ENCODE peak calls at places on chromosomes 7 and 10, in nine cellular contexts. F is HCT116, T is GM12891, A is prostate gland, Y is vagina, W is stomach, R is SK-N-MC, K is HepG2, M is Panc1. X is an unnamed sample.

GRCh38 chr10:31204090-31204489 is 114.9 kb upstream of the ZEB1 start:
- DNase-seq in F (no peak), T (no peak), A (no peak), Y (no peak), W (no peak), R (no peak), K (no peak), M (no peak), X (no peak)

GRCh38 chr10:63494951-63495350 is 26.2 kb upstream of the REEP3 start:
- DNase-seq in F (no peak), T (no peak), A (no peak), Y (no peak), W (no peak), R (no peak), K (no peak), M (no peak), X (no peak)

GRCh38 chr7:64993901-64994300 is 3.1 kb upstream of the ZNF117 start:
- DNase-seq in F (no peak), T (no peak), A (no peak), Y (no peak), W (no peak), R (no peak), K (no peak), M (no peak), X (no peak)

GRCh38 chr10:16856567-16856966 is 39.3 kb upstream of the RSU1 start:
- DNase-seq in F (no peak), T (no peak), A (no peak), Y (no peak), W (no peak), R (no peak), K (no peak), M (no peak), X (no peak)

GRCh38 chr10:5968681-5969453 is 8.5 kb downstream of the IL15RA start:
- DNase-seq in F (no peak), T (no peak), A (no peak), Y (no peak), W (peak), R (no peak), K (peak), M (no peak), X (peak)

GRCh38 chr7:108301387-108301786 is 154.8 kb downstream of the NRCAM start:
- DNase-seq in F (no peak), T (no peak), A (no peak), Y (no peak), W (no peak), R (no peak), K (no peak), M (no peak), X (no peak)

GRCh38 chr7:119562839-119563238 is 710.1 kb upstream of the KCND2 start:
- DNase-seq in F (no peak), T (no peak), A (no peak), Y (no peak), W (no peak), R (no peak), K (no peak), M (no peak), X (no peak)

GRCh38 chr7:48511021-48511579 is 339.8 kb downstream of the ABCA13 start:
- DNase-seq in F (no peak), T (no peak), A (no peak), Y (no peak), W (no peak), R (no peak), K (no peak), M (no peak), X (no peak)

GRCh38 chr7:129501760-129502707 is at the start of gene SMKR1:
- DNase-seq in F (peak), T (peak), A (peak), Y (no peak), W (peak), R (no peak), K (no peak), M (no peak), X (peak)

GRCh38 chr10:30967654-30968421 is 63.8 kb downstream of the ZNF438 start:
- DNase-seq in F (no peak), T (no peak), A (no peak), Y (no peak), W (no peak), R (no peak), K (no peak), M (no peak), X (no peak)

GRCh38 chr7:71095266-71095860 is 36.6 kb upstream of the GALNT17 start:
- DNase-seq in F (no peak), T (no peak), A (no peak), Y (no peak), W (no peak), R (no peak), K (no peak), M (no peak), X (no peak)

GRCh38 chr10:86751477-86751876 is 4.9 kb upstream of the BMPR1A start:
- DNase-seq in F (no peak), T (no peak), A (no peak), Y (no peak), W (no peak), R (no peak), K (no peak), M (no peak), X (no peak)

GRCh38 chr10:14971867-14972448 is 12.8 kb downstream of the MEIG1 start:
- DNase-seq in F (no peak), T (no peak), A (no peak), Y (no peak), W (peak), R (no peak), K (no peak), M (no peak), X (no peak)

GRCh38 chr10:122587099-122587725 is 26.7 kb downstream of the DMBT1 start:
- DNase-seq in F (no peak), T (no peak), A (no peak), Y (no peak), W (no peak), R (no peak), K (no peak), M (no peak), X (no peak)

GRCh38 chr7:72258074-72258473 is 154.1 kb downstream of the CALN1 start:
- DNase-seq in F (no peak), T (no peak), A (no peak), Y (no peak), W (no peak), R (no peak), K (no peak), M (no peak), X (no peak)

GRCh38 chr7:13042605-13043236 is 355.3 kb downstream of the ARL4A start:
- DNase-seq in F (peak), T (no peak), A (no peak), Y (no peak), W (no peak), R (no peak), K (peak), M (peak), X (no peak)

GRCh38 chr7:80533287-80533686 is 21.4 kb upstream of the GNAT3 start:
- DNase-seq in F (no peak), T (no peak), A (no peak), Y (no peak), W (no peak), R (no peak), K (no peak), M (no peak), X (no peak)

GRCh38 chr7:47336178-47337020 is 245.5 kb downstream of the TNS3 start:
- DNase-seq in F (no peak), T (no peak), A (peak), Y (no peak), W (no peak), R (no peak), K (no peak), M (no peak), X (peak)

GRCh38 chr7:32948202-32948601 is 9.0 kb upstream of the FKBP9 start:
- DNase-seq in F (no peak), T (no peak), A (no peak), Y (no peak), W (no peak), R (no peak), K (no peak), M (no peak), X (no peak)

GRCh38 chr10:71713135-71714040 is 6.2 kb downstream of the C10orf105 start:
- DNase-seq in F (no peak), T (no peak), A (peak), Y (peak), W (peak), R (no peak), K (no peak), M (no peak), X (peak)

GRCh38 chr7:125670926-125671572 is 741.4 kb upstream of the POT1 start:
- DNase-seq in F (peak), T (no peak), A (no peak), Y (no peak), W (no peak), R (no peak), K (peak), M (peak), X (no peak)

GRCh38 chr10:62610649-62611229 is 193.8 kb upstream of the ADO start:
- DNase-seq in F (peak), T (peak), A (no peak), Y (no peak), W (peak), R (no peak), K (peak), M (no peak), X (no peak)

GRCh38 chr7:157520249-157520648 is 183.4 kb downstream of the DNAJB6 start:
- DNase-seq in F (no peak), T (peak), A (no peak), Y (no peak), W (no peak), R (no peak), K (no peak), M (no peak), X (peak)

GRCh38 chr10:96789571-96790108 is 42.5 kb upstream of the LCOR start:
- DNase-seq in F (no peak), T (no peak), A (no peak), Y (no peak), W (no peak), R (no peak), K (no peak), M (no peak), X (no peak)

GRCh38 chr7:157507987-157508386 is 171.2 kb downstream of the DNAJB6 start:
- DNase-seq in F (no peak), T (no peak), A (no peak), Y (no peak), W (no peak), R (no peak), K (no peak), M (no peak), X (no peak)

GRCh38 chr10:35349389-35349915 is 13.1 kb downstream of the CCNY start:
- DNase-seq in F (no peak), T (no peak), A (no peak), Y (no peak), W (no peak), R (no peak), K (no peak), M (no peak), X (no peak)

GRCh38 chr7:33926535-33926934 is 21.2 kb downstream of the BMPER start:
- DNase-seq in F (no peak), T (no peak), A (no peak), Y (no peak), W (no peak), R (no peak), K (no peak), M (no peak), X (no peak)

GRCh38 chr7:118855290-118855689 is 630.8 kb downstream of the ANKRD7 start:
- DNase-seq in F (no peak), T (no peak), A (peak), Y (no peak), W (no peak), R (no peak), K (no peak), M (no peak), X (no peak)

GRCh38 chr10:76301950-76302349 is 870.5 kb downstream of the LRMDA start:
- DNase-seq in F (no peak), T (no peak), A (no peak), Y (no peak), W (no peak), R (no peak), K (peak), M (no peak), X (no peak)

GRCh38 chr7:45021604-45022296 is 21.7 kb downstream of the CCM2 start:
- DNase-seq in F (no peak), T (no peak), A (no peak), Y (no peak), W (no peak), R (no peak), K (no peak), M (no peak), X (no peak)

GRCh38 chr10:104255244-104255981 is 721 bp downstream of the GSTO1 start:
- DNase-seq in F (no peak), T (no peak), A (peak), Y (no peak), W (no peak), R (no peak), K (peak), M (no peak), X (no peak)

GRCh38 chr10:124849111-124849773 is 47.6 kb downstream of the ABRAXAS2 start:
- DNase-seq in F (no peak), T (no peak), A (no peak), Y (no peak), W (no peak), R (no peak), K (no peak), M (no peak), X (no peak)

GRCh38 chr7:72538856-72539255 is 126.7 kb upstream of the CALN1 start:
- DNase-seq in F (peak), T (no peak), A (no peak), Y (no peak), W (no peak), R (no peak), K (peak), M (no peak), X (no peak)

GRCh38 chr10:43691503-43691902 is 42.8 kb upstream of the ZNF32 start:
- DNase-seq in F (no peak), T (no peak), A (no peak), Y (no peak), W (no peak), R (no peak), K (no peak), M (no peak), X (no peak)

GRCh38 chr10:43688348-43688892 is 39.7 kb upstream of the ZNF32 start:
- DNase-seq in F (no peak), T (no peak), A (no peak), Y (no peak), W (no peak), R (no peak), K (no peak), M (no peak), X (no peak)

GRCh38 chr10:43689618-43689954 is 40.9 kb upstream of the ZNF32 start:
- DNase-seq in F (no peak), T (peak), A (peak), Y (no peak), W (peak), R (no peak), K (no peak), M (no peak), X (peak)

GRCh38 chr10:43689007-43689491 is 40.4 kb upstream of the ZNF32 start:
- DNase-seq in F (no peak), T (no peak), A (no peak), Y (no peak), W (no peak), R (no peak), K (no peak), M (no peak), X (peak)

DNA sequence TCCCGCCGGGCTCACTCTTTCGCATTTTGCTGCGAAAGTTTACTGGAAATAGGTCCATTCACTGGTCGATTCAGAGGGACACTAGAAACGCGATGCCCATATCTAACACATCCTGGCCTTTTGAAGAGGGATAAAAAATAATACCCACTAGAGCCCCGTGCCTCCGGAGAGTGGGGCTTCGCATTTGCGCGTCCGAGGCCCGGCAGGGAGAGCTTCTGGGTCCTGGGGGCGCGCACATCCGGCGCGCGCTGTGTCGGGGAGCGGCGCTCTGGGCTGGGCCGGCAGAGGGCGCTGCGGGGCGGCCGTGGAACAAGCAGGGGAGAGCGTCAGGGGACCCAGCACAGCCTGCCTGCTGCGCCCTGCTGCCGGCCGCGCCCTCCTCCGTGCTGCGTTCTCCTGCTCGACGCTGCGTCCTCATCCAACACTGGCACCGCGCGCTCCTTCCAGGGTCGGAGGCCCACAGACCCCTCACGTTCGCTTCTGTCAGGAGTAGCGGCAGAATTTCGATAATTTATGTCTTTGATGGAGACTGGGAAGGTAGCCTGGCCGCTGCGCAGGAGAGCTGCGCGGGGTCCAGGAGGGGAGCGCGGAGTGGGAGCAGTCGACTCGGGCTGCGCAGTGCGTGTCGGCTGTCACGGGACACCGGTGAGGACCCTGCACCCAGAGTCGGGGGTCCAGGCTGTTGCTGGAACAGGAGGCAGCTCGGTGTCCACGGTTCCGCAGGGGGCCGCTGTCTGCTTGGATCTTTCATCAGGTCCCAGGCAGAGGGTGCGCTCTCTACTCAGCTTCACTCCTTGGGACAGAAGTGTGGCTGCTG is 41.5 kb upstream of the ZNF32 start:
- DNase-seq in F (peak), T (peak), A (peak), Y (no peak), W (peak), R (no peak), K (peak), M (no peak), X (peak)
- TF ChIP-seq POLR2AphosphoS5 in F (no peak), T (no peak), A (peak), Y (peak), W (peak), R (no peak), K (no peak), M (no peak), X (peak)

GRCh38 chr7:30168800-30169584 is 34.2 kb downstream of the MTURN start:
- DNase-seq in F (no peak), T (no peak), A (no peak), Y (no peak), W (no peak), R (no peak), K (no peak), M (no peak), X (no peak)
- TF ChIP-seq POLR2AphosphoS5 in F (no peak), T (no peak), A (no peak), Y (no peak), W (no peak), R (no peak), K (no peak), M (no peak), X (no peak)

GRCh38 chr10:3409928-3410327 is 237.3 kb upstream of the PITRM1 start:
- DNase-seq in F (no peak), T (no peak), A (no peak), Y (no peak), W (no peak), R (no peak), K (no peak), M (no peak), X (no peak)
- TF ChIP-seq POLR2AphosphoS5 in F (no peak), T (no peak), A (no peak), Y (no peak), W (no peak), R (no peak), K (no peak), M (no peak), X (no peak)

GRCh38 chr10:114492351-114493037 is 88.2 kb upstream of the AFAP1L2 start:
- DNase-seq in F (no peak), T (no peak), A (no peak), Y (no peak), W (no peak), R (no peak), K (no peak), M (no peak), X (no peak)
- TF ChIP-seq POLR2AphosphoS5 in F (no peak), T (no peak), A (no peak), Y (no peak), W (no peak), R (no peak), K (no peak), M (no peak), X (no peak)

DNA sequence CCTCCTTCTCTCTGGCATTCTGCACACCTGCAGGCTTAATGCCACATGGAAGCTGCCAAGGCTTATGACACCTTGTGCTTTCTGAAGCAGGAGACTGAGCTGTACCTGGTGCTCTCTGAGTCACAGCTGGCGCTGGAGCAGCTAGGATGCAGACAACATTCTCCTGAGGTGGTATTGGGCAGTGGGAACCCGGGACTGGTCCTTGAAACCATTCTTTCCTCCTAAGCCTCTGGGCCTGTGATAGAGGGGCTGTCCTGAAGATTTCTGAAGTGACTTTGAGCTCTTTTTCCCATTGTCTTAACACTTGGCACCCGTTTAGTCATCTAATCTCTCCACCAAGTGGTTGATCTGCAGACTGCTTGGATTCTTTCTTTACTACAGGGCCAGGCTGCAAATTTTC is 508.4 kb downstream of the TFEC start:
- DNase-seq in F (no peak), T (no peak), A (no peak), Y (no peak), W (no peak), R (no peak), K (no peak), M (no peak), X (no peak)
- TF ChIP-seq POLR2AphosphoS5 in F (no peak), T (no peak), A (no peak), Y (no peak), W (no peak), R (no peak), K (no peak), M (no peak), X (no peak)

DNA sequence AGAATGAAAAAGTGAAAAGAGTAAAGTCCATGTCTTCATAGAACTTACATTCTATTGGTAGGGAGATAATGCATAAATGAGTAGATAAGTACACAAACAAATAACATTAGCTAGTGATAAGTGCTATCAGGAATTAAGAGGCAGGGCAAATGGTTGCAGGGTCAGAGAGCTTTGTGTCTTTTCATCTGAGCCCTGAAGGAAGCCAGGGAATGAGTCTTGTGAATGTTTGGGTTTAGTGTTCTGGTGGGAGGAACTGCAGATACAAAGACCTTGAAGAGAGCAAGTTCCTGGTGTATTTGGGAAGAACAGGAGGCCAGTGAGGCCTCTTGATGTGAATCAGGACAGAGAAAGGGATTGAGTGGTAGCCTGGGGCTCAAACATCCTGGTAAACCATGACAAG is 183.8 kb downstream of the CTTNBP2 start:
- DNase-seq in F (no peak), T (no peak), A (no peak), Y (no peak), W (no peak), R (no peak), K (no peak), M (no peak), X (no peak)
- TF ChIP-seq POLR2AphosphoS5 in F (no peak), T (no peak), A (no peak), Y (no peak), W (no peak), R (no peak), K (no peak), M (no peak), X (no peak)

GRCh38 chr10:420154-421121 is 269.0 kb downstream of the DIP2C start:
- DNase-seq in F (no peak), T (no peak), A (no peak), Y (no peak), W (no peak), R (no peak), K (no peak), M (no peak), X (no peak)
- TF ChIP-seq POLR2AphosphoS5 in F (no peak), T (no peak), A (no peak), Y (no peak), W (no peak), R (no peak), K (no peak), M (no peak), X (no peak)

X was measured in sigmoid colon.